ENCODE peak calls at places on chromosomes 6 and 20, in six cellular contexts. T, X, U, A, C and Q are unnamed samples.
A peak's percentile ranks its signal among the peaks of the same experiment; 100 is the strongest.

GRCh38 chr6:157464653-157465535 is 83.9 kb downstream of the ZDHHC14 start:
- DNase-seq in T (no peak), A (no peak), U (no peak), X (no peak), C (no peak), Q (no peak)

GRCh38 chr20:50588034-50588736 is 78.0 kb downstream of the PTPN1 start:
- DNase-seq in T (peak; percentile 58), X (no peak), A (peak; percentile 68), C (peak; percentile 54), U (peak; percentile 40), Q (peak; percentile 77)

GRCh38 chr6:108921547-108922331 is 73.5 kb downstream of the ARMC2 start:
- DNase-seq in C (no peak), X (no peak), T (peak; percentile 31), A (no peak), U (no peak), Q (no peak)

GRCh38 chr6:48087448-48087847 is 23.5 kb downstream of the PTCHD4 start:
- DNase-seq in X (no peak), T (peak; percentile 23), A (peak; percentile 29), U (no peak), C (no peak), Q (peak; percentile 16)

GRCh38 chr6:4316867-4317400 is 181.6 kb upstream of the ECI2 start:
- DNase-seq in U (no peak), C (peak; percentile 19), X (no peak), T (peak; percentile 90), A (peak; percentile 82), Q (peak; percentile 60)

GRCh38 chr6:129133770-129134192 is 250.8 kb downstream of the LAMA2 start:
- DNase-seq in A (no peak), T (peak; percentile 39), C (no peak), X (no peak), U (no peak), Q (no peak)

GRCh38 chr20:53829706-53830521 is 236.3 kb upstream of the ZNF217 start:
- DNase-seq in C (no peak), T (peak; percentile 51), U (no peak), A (peak; percentile 67), X (no peak), Q (no peak)

GRCh38 chr6:132934496-132934895 is 120.1 kb downstream of the RPS12 start:
- DNase-seq in X (no peak), T (no peak), C (no peak), A (peak; percentile 24), U (no peak), Q (no peak)

GRCh38 chr6:38195113-38195635 is 375.6 kb downstream of the ZFAND3 start:
- DNase-seq in X (no peak), A (no peak), U (no peak), C (no peak), T (no peak), Q (no peak)

GRCh38 chr6:154513601-154514320 is 3.3 kb upstream of the CNKSR3 start:
- DNase-seq in X (no peak), A (peak; percentile 30), U (no peak), C (no peak), T (no peak), Q (peak; percentile 81)

GRCh38 chr6:8014947-8015346 is 49.2 kb downstream of the BLOC1S5 start:
- DNase-seq in A (no peak), U (no peak), C (no peak), T (peak; percentile 31), X (no peak), Q (no peak)

GRCh38 chr20:32680544-32681174 is 6.9 kb upstream of the C20orf203 start:
- DNase-seq in U (no peak), C (no peak), A (peak; percentile 24), X (no peak), T (no peak), Q (peak; percentile 65)

GRCh38 chr6:162289972-162290371 is 437.6 kb downstream of the PRKN start:
- DNase-seq in U (no peak), T (no peak), X (no peak), A (no peak), C (no peak), Q (no peak)

GRCh38 chr6:115415378-115415777 is 645.3 kb downstream of the FRK start:
- DNase-seq in C (no peak), X (peak; percentile 80), U (no peak), T (no peak), A (no peak), Q (peak; percentile 46)

GRCh38 chr6:127198549-127198948 is 68.1 kb upstream of the RNF146 start:
- DNase-seq in A (peak; percentile 82), T (peak; percentile 43), U (no peak), C (no peak), X (no peak), Q (no peak)

GRCh38 chr6:53300656-53301551 is 47.8 kb downstream of the ELOVL5 start:
- DNase-seq in C (no peak), U (no peak), X (no peak), T (no peak), A (no peak), Q (no peak)

GRCh38 chr6:98669371-98669770 is 165.0 kb upstream of the POU3F2 start:
- DNase-seq in T (no peak), A (no peak), C (no peak), X (no peak), U (no peak), Q (peak; percentile 49)

GRCh38 chr6:126064257-126064993 is 78.1 kb downstream of the TRMT11 start:
- DNase-seq in T (peak; percentile 39), U (no peak), C (no peak), A (peak; percentile 39), X (no peak), Q (no peak)

GRCh38 chr6:106163446-106163965 is 77.4 kb downstream of the PRDM1 start:
- DNase-seq in X (no peak), T (peak; percentile 76), C (no peak), A (peak; percentile 79), U (no peak), Q (peak; percentile 57)

GRCh38 chr6:132147530-132148011 is 196.4 kb upstream of the CCN2 start:
- DNase-seq in U (no peak), A (peak; percentile 18), X (no peak), T (peak; percentile 91), C (no peak), Q (peak; percentile 74)

GRCh38 chr6:125444234-125444949 is 142.6 kb upstream of the HDDC2 start:
- DNase-seq in X (no peak), T (no peak), C (no peak), U (no peak), A (peak; percentile 62), Q (peak; percentile 19)

GRCh38 chr20:10577648-10578047 is 96.2 kb downstream of the JAG1 start:
- DNase-seq in A (no peak), U (no peak), T (no peak), X (no peak), C (no peak), Q (no peak)
- H3K9ac ChIP-seq in A (no peak overlapping the region), U (no peak overlapping the region), T (no peak overlapping the region), X (no peak overlapping the region), C (no peak overlapping the region), Q (no peak overlapping the region)

DNA sequence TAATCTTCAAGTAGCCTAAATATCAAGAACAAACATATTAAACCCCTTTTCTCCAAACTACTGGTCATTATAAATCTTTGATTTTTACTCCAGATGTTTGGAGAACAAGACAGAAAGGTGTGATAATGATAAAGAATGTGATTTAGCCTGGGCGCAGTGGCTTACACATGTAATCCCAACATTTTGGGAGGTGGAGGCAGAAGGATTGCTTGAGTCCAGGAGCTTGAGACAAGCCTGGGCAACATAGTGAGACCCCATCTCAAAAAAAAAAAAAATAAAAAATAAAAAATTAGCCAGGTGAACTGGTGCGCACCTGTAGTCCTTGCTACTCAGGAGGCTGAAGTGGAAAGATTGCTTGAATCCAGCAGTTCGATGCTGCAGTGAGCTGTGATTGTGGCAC is 35.1 kb upstream of the FUCA2 start:
- DNase-seq in C (no peak), U (no peak), T (no peak), A (no peak), X (no peak), Q (no peak)
- H4K8ac ChIP-seq in C (no peak overlapping the region), U (no peak overlapping the region), T (no peak overlapping the region), A (no peak overlapping the region), X (no peak overlapping the region), Q (no peak overlapping the region)

GRCh38 chr6:34674268-34674639 is 22.3 kb downstream of the ILRUN start:
- DNase-seq in A (no peak), U (no peak), C (no peak), X (no peak), T (no peak), Q (no peak)

GRCh38 chr6:34672657-34673043 is 23.9 kb downstream of the ILRUN start:
- DNase-seq in U (no peak), C (no peak), A (no peak), X (no peak), T (no peak), Q (no peak)

GRCh38 chr6:34671362-34671761 is 25.2 kb downstream of the ILRUN start:
- DNase-seq in C (no peak), A (peak; percentile 27), T (peak; percentile 41), U (no peak), X (no peak), Q (no peak)

GRCh38 chr6:34671801-34672656 is 24.5 kb downstream of the ILRUN start:
- DNase-seq in C (no peak), X (no peak), U (no peak), T (peak; percentile 55), A (peak; percentile 39), Q (no peak)

DNA sequence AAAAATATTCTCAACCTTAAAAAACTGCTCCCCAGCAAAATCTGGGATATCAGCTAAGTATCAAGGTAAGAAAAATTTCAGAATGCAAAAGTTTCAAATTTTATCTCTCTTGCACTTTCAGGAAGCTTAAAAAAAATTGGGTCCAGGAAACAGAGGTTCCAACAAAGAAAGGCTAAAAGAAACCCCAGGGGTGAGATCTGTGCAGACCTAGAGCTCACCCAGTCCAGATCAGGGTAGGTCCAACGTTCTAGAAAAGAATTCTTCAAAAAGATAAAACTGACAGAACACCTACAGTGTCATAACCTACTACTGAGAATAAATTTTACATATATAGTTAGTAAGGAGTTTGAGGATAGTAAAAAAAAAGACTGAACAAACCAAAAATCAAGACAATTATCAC is 23.5 kb downstream of the ILRUN start:
- DNase-seq in U (no peak), C (no peak), X (no peak), A (no peak), T (no peak), Q (no peak)
- H3K4me3 ChIP-seq in U (no peak overlapping the region), C (no peak overlapping the region), X (no peak overlapping the region), A (no peak overlapping the region), T (no peak overlapping the region), Q (no peak overlapping the region)

GRCh38 chr6:150685860-150686259 is 86.2 kb downstream of the PLEKHG1 start:
- DNase-seq in U (no peak), A (no peak), T (peak; percentile 1), X (peak; percentile 64), C (peak; percentile 71), Q (peak; percentile 87)

GRCh38 chr6:150681992-150682391 is 82.3 kb downstream of the PLEKHG1 start:
- DNase-seq in A (no peak), C (no peak), U (no peak), X (no peak), T (no peak), Q (no peak)

GRCh38 chr6:150684161-150684560 is 84.5 kb downstream of the PLEKHG1 start:
- DNase-seq in T (no peak), A (no peak), X (no peak), C (no peak), U (no peak), Q (no peak)

GRCh38 chr6:150684715-150685459 is 85.2 kb downstream of the PLEKHG1 start:
- DNase-seq in C (no peak), T (no peak), A (no peak), X (no peak), U (no peak), Q (no peak)

DNA sequence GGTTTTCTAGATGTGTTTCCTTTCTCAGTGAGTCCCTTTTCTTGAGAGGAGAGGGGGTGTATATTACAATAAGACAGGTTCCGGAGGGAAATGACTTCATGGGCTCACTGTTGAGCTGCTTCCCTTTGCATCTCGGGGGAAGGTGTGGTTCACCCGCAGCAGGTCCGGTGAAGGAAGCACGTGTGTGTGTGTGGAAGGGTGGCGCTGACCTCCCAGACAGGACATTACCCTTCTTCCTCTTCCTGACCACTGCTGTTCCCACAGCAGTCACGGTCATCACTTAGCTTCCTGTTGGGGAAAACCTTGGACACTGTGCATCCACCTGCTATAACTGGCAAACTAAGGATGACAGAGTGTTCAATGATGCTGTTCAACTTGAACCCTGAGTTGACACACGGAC is 83.6 kb downstream of the PLEKHG1 start:
- DNase-seq in U (no peak), C (no peak), T (no peak), A (no peak), X (no peak), Q (no peak)
- H3K9ac ChIP-seq in U (no peak overlapping the region), C (no peak overlapping the region), T (no peak overlapping the region), A (no peak overlapping the region), X (no peak overlapping the region), Q (no peak overlapping the region)